ENCODE peak calls at places on chromosome 19, in four cellular contexts. One of them, this sample, is unnamed.

GRCh38 chr19:6014551-6015135 is 36.7 kb upstream of the RANBP3 start:
- DNase-seq in non-pigmented ciliary epithelial cell: no peak
- DNase-seq in suprapubic skin: no peak
- DNase-seq in A172: no peak
- DNase-seq in this sample: no peak

GRCh38 chr19:35079826-35080225 is 35.8 kb upstream of the FXYD3 start:
- DNase-seq in non-pigmented ciliary epithelial cell: no peak
- DNase-seq in suprapubic skin: no peak
- DNase-seq in A172: no peak
- DNase-seq in this sample: no peak

GRCh38 chr19:6988257-6988656 is 33.0 kb downstream of the MBD3L2B start:
- DNase-seq in non-pigmented ciliary epithelial cell: no peak
- DNase-seq in suprapubic skin: no peak
- DNase-seq in A172: no peak
- DNase-seq in this sample: no peak

GRCh38 chr19:10112037-10112751 is 701 bp downstream of the P2RY11 start:
- DNase-seq in non-pigmented ciliary epithelial cell: no peak
- DNase-seq in suprapubic skin: no peak
- DNase-seq in A172: peak
- DNase-seq in this sample: no peak

GRCh38 chr19:58558066-58558622 is at the start of gene UBE2M:
- DNase-seq in non-pigmented ciliary epithelial cell: no peak
- DNase-seq in suprapubic skin: peak
- DNase-seq in A172: peak
- DNase-seq in this sample: no peak

GRCh38 chr19:47124937-47125668 is 5.5 kb upstream of the SAE1 start:
- DNase-seq in non-pigmented ciliary epithelial cell: no peak
- DNase-seq in suprapubic skin: no peak
- DNase-seq in A172: peak
- DNase-seq in this sample: no peak

GRCh38 chr19:56167064-56167578 is 8.7 kb upstream of the GALP start:
- DNase-seq in non-pigmented ciliary epithelial cell: no peak
- DNase-seq in suprapubic skin: no peak
- DNase-seq in A172: peak
- DNase-seq in this sample: no peak

GRCh38 chr19:34241513-34242337 is 12.6 kb upstream of the GARRE1 start:
- DNase-seq in non-pigmented ciliary epithelial cell: no peak
- DNase-seq in suprapubic skin: peak
- DNase-seq in A172: no peak
- DNase-seq in this sample: no peak

GRCh38 chr19:12723383-12723642 is 419 bp downstream of the TNPO2 start:
- DNase-seq in non-pigmented ciliary epithelial cell: no peak
- DNase-seq in suprapubic skin: no peak
- DNase-seq in A172: no peak
- DNase-seq in this sample: no peak

GRCh38 chr19:35833972-35834371 is 18.3 kb downstream of the NPHS1 start:
- DNase-seq in non-pigmented ciliary epithelial cell: no peak
- DNase-seq in suprapubic skin: no peak
- DNase-seq in A172: no peak
- DNase-seq in this sample: no peak

GRCh38 chr19:39172700-39173501 is 23.9 kb upstream of the NCCRP1 start:
- DNase-seq in non-pigmented ciliary epithelial cell: no peak
- DNase-seq in suprapubic skin: no peak
- DNase-seq in A172: no peak
- DNase-seq in this sample: no peak

GRCh38 chr19:16327501-16327900 is 2.9 kb downstream of the KLF2 start:
- DNase-seq in non-pigmented ciliary epithelial cell: no peak
- DNase-seq in suprapubic skin: no peak
- DNase-seq in A172: no peak
- DNase-seq in this sample: no peak

This sample was measured in glomerular endothelial cell.